ENCODE peak calls at places on chromosome 7, in seven cellular contexts. One of them, this sample, is unnamed.
A peak's percentile ranks its signal among the peaks of the same experiment; 100 is the strongest.

GRCh38 chr7:6579446-6579845 is 2.2 kb downstream of the ZDHHC4 start:
- DNase-seq in PC-3: peak; percentile 34
- DNase-seq in spleen: no peak
- DNase-seq in tibial nerve: no peak
- DNase-seq in IMR-90: peak; percentile 42
- DNase-seq in Panc1: no peak
- DNase-seq in upper lobe of right lung: no peak
- DNase-seq in this sample: no peak

GRCh38 chr7:127514499-127514898 is 70.9 kb downstream of the GCC1 start:
- DNase-seq in Panc1: peak; percentile 41
- DNase-seq in PC-3: peak; percentile 57
- DNase-seq in tibial nerve: no peak
- DNase-seq in upper lobe of right lung: no peak
- DNase-seq in spleen: no peak
- DNase-seq in IMR-90: peak; percentile 39
- DNase-seq in this sample: no peak

GRCh38 chr7:73423519-73424485 is 9.8 kb upstream of the FZD9 start:
- DNase-seq in upper lobe of right lung: no peak
- DNase-seq in IMR-90: peak; percentile 26
- DNase-seq in spleen: peak; percentile 78
- DNase-seq in PC-3: no peak
- DNase-seq in tibial nerve: no peak
- DNase-seq in Panc1: no peak
- DNase-seq in this sample: no peak

GRCh38 chr7:140972344-140972743 is 42.4 kb downstream of the MRPS33 start:
- DNase-seq in upper lobe of right lung: no peak
- DNase-seq in PC-3: no peak
- DNase-seq in IMR-90: no peak
- DNase-seq in Panc1: no peak
- DNase-seq in spleen: no peak
- DNase-seq in tibial nerve: no peak
- DNase-seq in this sample: no peak

GRCh38 chr7:94044806-94045205 is 40.7 kb upstream of the BET1 start:
- DNase-seq in PC-3: no peak
- DNase-seq in IMR-90: no peak
- DNase-seq in spleen: no peak
- DNase-seq in upper lobe of right lung: no peak
- DNase-seq in Panc1: no peak
- DNase-seq in tibial nerve: no peak
- DNase-seq in this sample: no peak

GRCh38 chr7:37151741-37152413 is 296.8 kb downstream of the ELMO1 start:
- DNase-seq in Panc1: no peak
- DNase-seq in PC-3: no peak
- DNase-seq in IMR-90: no peak
- DNase-seq in tibial nerve: no peak
- DNase-seq in upper lobe of right lung: no peak
- DNase-seq in spleen: no peak
- DNase-seq in this sample: no peak

GRCh38 chr7:133253522-133253882 is 624 bp downstream of the EXOC4 start:
- DNase-seq in Panc1: no peak
- DNase-seq in IMR-90: peak; percentile 10
- DNase-seq in upper lobe of right lung: no peak
- DNase-seq in tibial nerve: peak; percentile 5
- DNase-seq in PC-3: no peak
- DNase-seq in spleen: no peak
- DNase-seq in this sample: no peak

GRCh38 chr7:138610671-138611170 is 90.4 kb downstream of the SVOPL start:
- DNase-seq in IMR-90: no peak
- DNase-seq in PC-3: no peak
- DNase-seq in spleen: no peak
- DNase-seq in tibial nerve: no peak
- DNase-seq in Panc1: no peak
- DNase-seq in upper lobe of right lung: no peak
- DNase-seq in this sample: no peak

GRCh38 chr7:80463272-80463920 is 48.5 kb downstream of the GNAT3 start:
- DNase-seq in upper lobe of right lung: no peak
- DNase-seq in tibial nerve: no peak
- DNase-seq in IMR-90: peak; percentile 62
- DNase-seq in spleen: no peak
- DNase-seq in PC-3: peak; percentile 32
- DNase-seq in Panc1: no peak
- DNase-seq in this sample: no peak

GRCh38 chr7:3455826-3456444 is 154.9 kb downstream of the SDK1 start:
- DNase-seq in Panc1: no peak
- DNase-seq in tibial nerve: no peak
- DNase-seq in PC-3: no peak
- DNase-seq in upper lobe of right lung: no peak
- DNase-seq in spleen: no peak
- DNase-seq in IMR-90: peak; percentile 54
- DNase-seq in this sample: no peak

GRCh38 chr7:75756340-75757297 is 15.4 kb downstream of the CCL26 start:
- DNase-seq in spleen: no peak
- DNase-seq in PC-3: peak; percentile 68
- DNase-seq in Panc1: no peak
- DNase-seq in upper lobe of right lung: no peak
- DNase-seq in tibial nerve: no peak
- DNase-seq in IMR-90: peak; percentile 53
- DNase-seq in this sample: no peak

GRCh38 chr7:98685541-98685940 is 68.5 kb downstream of the NPTX2 start:
- DNase-seq in Panc1: no peak
- DNase-seq in IMR-90: no peak
- DNase-seq in tibial nerve: no peak
- DNase-seq in spleen: no peak
- DNase-seq in upper lobe of right lung: no peak
- DNase-seq in PC-3: no peak
- DNase-seq in this sample: no peak

GRCh38 chr7:1418505-1419309 is 40.6 kb downstream of the MICALL2 start:
- DNase-seq in IMR-90: peak; percentile 13
- DNase-seq in Panc1: no peak
- DNase-seq in upper lobe of right lung: no peak
- DNase-seq in PC-3: peak; percentile 24
- DNase-seq in spleen: no peak
- DNase-seq in tibial nerve: no peak
- DNase-seq in this sample: no peak

GRCh38 chr7:80374321-80374720 is 137.5 kb downstream of the GNAT3 start:
- DNase-seq in Panc1: no peak
- DNase-seq in PC-3: no peak
- DNase-seq in tibial nerve: no peak
- DNase-seq in spleen: no peak
- DNase-seq in upper lobe of right lung: no peak
- DNase-seq in IMR-90: no peak
- DNase-seq in this sample: no peak

GRCh38 chr7:18489624-18490023 is 5.9 kb upstream of the HDAC9 start:
- DNase-seq in PC-3: no peak
- DNase-seq in upper lobe of right lung: no peak
- DNase-seq in Panc1: no peak
- DNase-seq in tibial nerve: no peak
- DNase-seq in spleen: no peak
- DNase-seq in IMR-90: no peak
- DNase-seq in this sample: no peak

GRCh38 chr7:5510426-5511045 is 86.9 kb upstream of the TNRC18 start:
- DNase-seq in PC-3: peak; percentile 5
- DNase-seq in Panc1: no peak
- DNase-seq in IMR-90: no peak
- DNase-seq in tibial nerve: no peak
- DNase-seq in upper lobe of right lung: no peak
- DNase-seq in spleen: no peak
- DNase-seq in this sample: no peak

GRCh38 chr7:88218836-88219605 is 817 bp downstream of the SRI start:
- DNase-seq in IMR-90: peak; percentile 66
- DNase-seq in spleen: peak; percentile 87
- DNase-seq in upper lobe of right lung: peak; percentile 81
- DNase-seq in Panc1: no peak
- DNase-seq in tibial nerve: peak; percentile 28
- DNase-seq in PC-3: peak; percentile 53
- DNase-seq in this sample: no peak

GRCh38 chr7:142711722-142712616 is 37.3 kb upstream of the PRSS1 start:
- DNase-seq in IMR-90: peak; percentile 19
- DNase-seq in PC-3: peak; percentile 66
- DNase-seq in tibial nerve: no peak
- DNase-seq in Panc1: peak; percentile 12
- DNase-seq in spleen: no peak
- DNase-seq in upper lobe of right lung: no peak
- DNase-seq in this sample: no peak

GRCh38 chr7:25759281-25759680 is 392.7 kb upstream of the NFE2L3 start:
- DNase-seq in spleen: no peak
- DNase-seq in tibial nerve: no peak
- DNase-seq in Panc1: no peak
- DNase-seq in PC-3: no peak
- DNase-seq in upper lobe of right lung: no peak
- DNase-seq in IMR-90: no peak
- DNase-seq in this sample: no peak

GRCh38 chr7:125828153-125828690 is 898.6 kb upstream of the POT1 start:
- DNase-seq in PC-3: peak; percentile 30
- DNase-seq in IMR-90: no peak
- DNase-seq in upper lobe of right lung: no peak
- DNase-seq in tibial nerve: no peak
- DNase-seq in Panc1: no peak
- DNase-seq in spleen: no peak
- DNase-seq in this sample: no peak

GRCh38 chr7:107386543-107386900 is 83.3 kb upstream of the GPR22 start:
- DNase-seq in spleen: no peak
- DNase-seq in tibial nerve: no peak
- DNase-seq in upper lobe of right lung: no peak
- DNase-seq in IMR-90: no peak
- DNase-seq in PC-3: no peak
- DNase-seq in Panc1: no peak
- DNase-seq in this sample: no peak

GRCh38 chr7:5591547-5591899 is 167.9 kb upstream of the TNRC18 start:
- DNase-seq in spleen: no peak
- DNase-seq in PC-3: peak; percentile 69
- DNase-seq in Panc1: no peak
- DNase-seq in upper lobe of right lung: no peak
- DNase-seq in tibial nerve: no peak
- DNase-seq in IMR-90: peak; percentile 80
- DNase-seq in this sample: no peak

GRCh38 chr7:3861941-3862340 is 560.9 kb downstream of the SDK1 start:
- DNase-seq in upper lobe of right lung: no peak
- DNase-seq in spleen: no peak
- DNase-seq in IMR-90: peak; percentile 87
- DNase-seq in Panc1: no peak
- DNase-seq in tibial nerve: peak; percentile 32
- DNase-seq in PC-3: no peak
- DNase-seq in this sample: no peak

GRCh38 chr7:146655928-146656797 is 539.6 kb downstream of the CNTNAP2 start:
- DNase-seq in IMR-90: no peak
- DNase-seq in PC-3: peak; percentile 55
- DNase-seq in upper lobe of right lung: no peak
- DNase-seq in spleen: no peak
- DNase-seq in Panc1: no peak
- DNase-seq in tibial nerve: no peak
- DNase-seq in this sample: no peak

GRCh38 chr7:144834516-144835165 is 1.2 kb downstream of the TPK1 start:
- DNase-seq in tibial nerve: peak; percentile 29
- DNase-seq in IMR-90: no peak
- DNase-seq in upper lobe of right lung: no peak
- DNase-seq in Panc1: no peak
- DNase-seq in PC-3: no peak
- DNase-seq in spleen: no peak
- DNase-seq in this sample: no peak

GRCh38 chr7:121084748-121085336 is 96.3 kb downstream of the CPED1 start:
- DNase-seq in IMR-90: peak; percentile 96
- DNase-seq in spleen: no peak
- DNase-seq in PC-3: peak; percentile 92
- DNase-seq in Panc1: no peak
- DNase-seq in upper lobe of right lung: no peak
- DNase-seq in tibial nerve: no peak
- DNase-seq in this sample: no peak

GRCh38 chr7:121084256-121084655 is 95.7 kb downstream of the CPED1 start:
- DNase-seq in IMR-90: peak; percentile 44
- DNase-seq in Panc1: no peak
- DNase-seq in upper lobe of right lung: no peak
- DNase-seq in tibial nerve: no peak
- DNase-seq in spleen: no peak
- DNase-seq in PC-3: no peak
- DNase-seq in this sample: no peak

GRCh38 chr7:121083790-121084251 is 95.3 kb downstream of the CPED1 start:
- DNase-seq in spleen: no peak
- DNase-seq in PC-3: peak; percentile 57
- DNase-seq in tibial nerve: no peak
- DNase-seq in IMR-90: peak; percentile 51
- DNase-seq in Panc1: no peak
- DNase-seq in upper lobe of right lung: no peak
- DNase-seq in this sample: no peak

GRCh38 chr7:121082400-121083101 is 94.0 kb downstream of the CPED1 start:
- DNase-seq in tibial nerve: no peak
- DNase-seq in upper lobe of right lung: no peak
- DNase-seq in Panc1: no peak
- DNase-seq in IMR-90: no peak
- DNase-seq in PC-3: no peak
- DNase-seq in spleen: no peak
- DNase-seq in this sample: no peak

GRCh38 chr7:121083138-121083789 is 94.8 kb downstream of the CPED1 start:
- DNase-seq in IMR-90: peak; percentile 84
- DNase-seq in spleen: no peak
- DNase-seq in PC-3: peak; percentile 81
- DNase-seq in tibial nerve: no peak
- DNase-seq in Panc1: no peak
- DNase-seq in upper lobe of right lung: no peak
- DNase-seq in this sample: no peak
- H3K4me1 ChIP-seq in IMR-90: peaks cover 23% of the 10 kb centered on the region
- H3K4me1 ChIP-seq in spleen: no peaks in the 10 kb centered on the region
- H3K4me1 ChIP-seq in PC-3: peaks cover 65% of the 10 kb centered on the region
- H3K4me1 ChIP-seq in tibial nerve: peaks cover 29% of the 10 kb centered on the region
- H3K4me1 ChIP-seq in Panc1: no peaks in the 10 kb centered on the region
- H3K4me1 ChIP-seq in upper lobe of right lung: peaks cover 9% of the 10 kb centered on the region
- H3K4me1 ChIP-seq in this sample: peaks cover 88% of the 10 kb centered on the region

GRCh38 chr7:148750442-148751355 is 52.0 kb downstream of the CUL1 start:
- DNase-seq in upper lobe of right lung: no peak
- DNase-seq in spleen: no peak
- DNase-seq in PC-3: no peak
- DNase-seq in IMR-90: no peak
- DNase-seq in Panc1: no peak
- DNase-seq in tibial nerve: no peak
- DNase-seq in this sample: no peak
- H3K9me3 ChIP-seq in upper lobe of right lung: no peaks in the 10 kb centered on the region
- H3K9me3 ChIP-seq in spleen: no peaks in the 10 kb centered on the region
- H3K9me3 ChIP-seq in PC-3: no peaks in the 10 kb centered on the region
- H3K9me3 ChIP-seq in IMR-90: no peaks in the 10 kb centered on the region
- H3K9me3 ChIP-seq in Panc1: no peaks in the 10 kb centered on the region
- H3K9me3 ChIP-seq in tibial nerve: no peaks in the 10 kb centered on the region
- H3K9me3 ChIP-seq in this sample: no peaks in the 10 kb centered on the region

DNA sequence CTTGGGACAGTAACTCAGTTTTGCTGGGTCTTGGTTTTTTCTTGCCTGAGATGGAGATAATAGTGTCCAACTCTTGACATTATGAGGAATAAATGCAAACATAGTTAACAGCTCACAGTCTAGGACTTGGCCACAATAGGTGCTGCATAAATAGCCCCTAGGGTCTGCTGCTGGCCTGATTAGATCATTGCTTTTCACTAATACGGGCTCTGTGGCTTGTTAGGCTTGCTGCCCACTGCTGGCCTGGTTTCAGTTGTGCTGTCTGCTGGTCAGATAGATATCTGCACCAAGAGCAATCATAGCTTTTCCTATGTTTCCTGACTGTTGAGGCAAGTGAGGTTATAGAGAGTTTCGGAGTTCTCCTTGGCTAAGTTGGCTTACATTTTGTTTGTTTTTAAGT is 246.1 kb downstream of the DNAJB9 start:
- DNase-seq in tibial nerve: no peak
- DNase-seq in PC-3: no peak
- DNase-seq in upper lobe of right lung: no peak
- DNase-seq in IMR-90: no peak
- DNase-seq in Panc1: no peak
- DNase-seq in spleen: no peak
- DNase-seq in this sample: no peak
- TF ChIP-seq CTCF in tibial nerve: no peak
- TF ChIP-seq CTCF in PC-3: no peak
- TF ChIP-seq CTCF in upper lobe of right lung: no peak
- TF ChIP-seq CTCF in IMR-90: no peak
- TF ChIP-seq CTCF in Panc1: no peak
- TF ChIP-seq CTCF in spleen: no peak
- TF ChIP-seq CTCF in this sample: no peak

GRCh38 chr7:69739182-69739581 is 140.9 kb downstream of the AUTS2 start:
- DNase-seq in upper lobe of right lung: no peak
- DNase-seq in PC-3: no peak
- DNase-seq in spleen: no peak
- DNase-seq in tibial nerve: no peak
- DNase-seq in Panc1: no peak
- DNase-seq in IMR-90: no peak
- DNase-seq in this sample: no peak
- H3K4me1 ChIP-seq in upper lobe of right lung: peaks cover 6% of the 10 kb centered on the region
- H3K4me1 ChIP-seq in PC-3: no peaks in the 10 kb centered on the region
- H3K4me1 ChIP-seq in spleen: no peaks in the 10 kb centered on the region
- H3K4me1 ChIP-seq in tibial nerve: peaks cover 26% of the 10 kb centered on the region
- H3K4me1 ChIP-seq in Panc1: no peaks in the 10 kb centered on the region
- H3K4me1 ChIP-seq in IMR-90: no peaks in the 10 kb centered on the region
- H3K4me1 ChIP-seq in this sample: no peaks in the 10 kb centered on the region

This sample was measured in thoracic aorta.